ENCODE peak calls at places on chromosomes 4 and X, in five cellular contexts. One of them, this sample, is unnamed.

GRCh38 chr4:144985014-144985413 is 113.0 kb downstream of the ANAPC10 start:
- DNase-seq in naive thymus-derived CD4-positive, alpha-beta T cell: no peak
- DNase-seq in NT2/D1: no peak
- DNase-seq in MM.1S: no peak
- DNase-seq in neural crest cell: no peak
- DNase-seq in this sample: no peak

GRCh38 chrX:71909956-71910355 is 689 bp upstream of the NHSL2 start:
- DNase-seq in neural crest cell: peak
- DNase-seq in MM.1S: no peak
- DNase-seq in NT2/D1: no peak
- DNase-seq in naive thymus-derived CD4-positive, alpha-beta T cell: no peak
- DNase-seq in this sample: no peak

GRCh38 chrX:130085551-130085986 is 24.7 kb downstream of the ELF4 start:
- DNase-seq in neural crest cell: no peak
- DNase-seq in MM.1S: no peak
- DNase-seq in naive thymus-derived CD4-positive, alpha-beta T cell: no peak
- DNase-seq in NT2/D1: no peak
- DNase-seq in this sample: no peak

GRCh38 chrX:16144420-16144819 is 21.1 kb downstream of the GRPR start:
- DNase-seq in naive thymus-derived CD4-positive, alpha-beta T cell: no peak
- DNase-seq in neural crest cell: no peak
- DNase-seq in NT2/D1: no peak
- DNase-seq in MM.1S: no peak
- DNase-seq in this sample: no peak

GRCh38 chr4:86706923-86707597 is 112.9 kb downstream of the PTPN13 start:
- DNase-seq in NT2/D1: no peak
- DNase-seq in MM.1S: no peak
- DNase-seq in neural crest cell: no peak
- DNase-seq in naive thymus-derived CD4-positive, alpha-beta T cell: no peak
- DNase-seq in this sample: no peak

GRCh38 chr4:123838426-123838825 is 441.8 kb downstream of the SPRY1 start:
- DNase-seq in MM.1S: no peak
- DNase-seq in NT2/D1: no peak
- DNase-seq in neural crest cell: no peak
- DNase-seq in naive thymus-derived CD4-positive, alpha-beta T cell: no peak
- DNase-seq in this sample: no peak

GRCh38 chr4:141347738-141348524 is 127.2 kb downstream of the ZNF330 start:
- DNase-seq in naive thymus-derived CD4-positive, alpha-beta T cell: no peak
- DNase-seq in NT2/D1: no peak
- DNase-seq in neural crest cell: no peak
- DNase-seq in MM.1S: peak
- DNase-seq in this sample: no peak

GRCh38 chrX:46953137-46953527 is 40.9 kb downstream of the JADE3 start:
- DNase-seq in neural crest cell: no peak
- DNase-seq in NT2/D1: no peak
- DNase-seq in naive thymus-derived CD4-positive, alpha-beta T cell: no peak
- DNase-seq in MM.1S: peak
- DNase-seq in this sample: no peak

GRCh38 chr4:152278505-152279301 is 257.2 kb downstream of the FBXW7 start:
- DNase-seq in naive thymus-derived CD4-positive, alpha-beta T cell: no peak
- DNase-seq in NT2/D1: peak
- DNase-seq in neural crest cell: no peak
- DNase-seq in MM.1S: no peak
- DNase-seq in this sample: no peak

GRCh38 chr4:87633239-87633638 is 16.8 kb upstream of the DMP1 start:
- DNase-seq in NT2/D1: no peak
- DNase-seq in naive thymus-derived CD4-positive, alpha-beta T cell: no peak
- DNase-seq in MM.1S: no peak
- DNase-seq in neural crest cell: no peak
- DNase-seq in this sample: no peak

GRCh38 chr4:150135134-150135773 is 57.0 kb downstream of the DCLK2 start:
- DNase-seq in naive thymus-derived CD4-positive, alpha-beta T cell: no peak
- DNase-seq in neural crest cell: no peak
- DNase-seq in MM.1S: peak
- DNase-seq in NT2/D1: no peak
- DNase-seq in this sample: no peak

GRCh38 chr4:40471923-40472322 is 136.8 kb downstream of the CHRNA9 start:
- DNase-seq in MM.1S: no peak
- DNase-seq in neural crest cell: no peak
- DNase-seq in NT2/D1: no peak
- DNase-seq in naive thymus-derived CD4-positive, alpha-beta T cell: no peak
- DNase-seq in this sample: no peak

GRCh38 chrX:10482262-10482661 is 138.1 kb downstream of the MID1 start:
- DNase-seq in naive thymus-derived CD4-positive, alpha-beta T cell: no peak
- DNase-seq in NT2/D1: no peak
- DNase-seq in MM.1S: peak
- DNase-seq in neural crest cell: peak
- DNase-seq in this sample: no peak

This sample was measured in iPS DF 6.9.